ENCODE peak calls at places on chromosomes 16 and 17, in five cellular contexts. T is GM23338, A is HCT116, F is astrocyte, X is PC-3. V is an unnamed sample.

GRCh38 chr16:17556276-17557052 is 85.7 kb upstream of the XYLT1 start:
- DNase-seq in T (peak), A (peak), F (peak), X (peak), V (peak)

GRCh38 chr16:75919664-75920063 is 193.4 kb upstream of the CPHXL start:
- DNase-seq in T (no peak), A (no peak), F (no peak), X (no peak), V (no peak)

GRCh38 chr17:77909236-77909635 is 49.3 kb upstream of the TNRC6C start:
- DNase-seq in T (no peak), A (no peak), F (no peak), X (no peak), V (peak)

GRCh38 chr16:74682556-74682955 is 15.9 kb upstream of the RFWD3 start:
- DNase-seq in T (peak), A (no peak), F (no peak), X (no peak), V (no peak)

GRCh38 chr16:797120-797420 is 3.5 kb downstream of the GNG13 start:
- DNase-seq in T (peak), A (no peak), F (no peak), X (peak), V (no peak)

GRCh38 chr17:52213451-52213850 is 54.9 kb upstream of the CA10 start:
- DNase-seq in T (no peak), A (no peak), F (no peak), X (no peak), V (no peak)

GRCh38 chr17:82330322-82331239 is 3.0 kb downstream of the SECTM1 start:
- DNase-seq in T (no peak), A (no peak), F (peak), X (peak), V (no peak)

GRCh38 chr16:88672776-88673175 is 9.9 kb upstream of the MVD start:
- DNase-seq in T (peak), A (peak), F (no peak), X (no peak), V (peak)

GRCh38 chr16:7998789-7999453 is 591.4 kb downstream of the TMEM114 start:
- DNase-seq in T (no peak), A (no peak), F (no peak), X (no peak), V (no peak)

GRCh38 chr16:53159781-53160436 is 105.1 kb downstream of the CHD9 start:
- DNase-seq in T (peak), A (peak), F (peak), X (peak), V (peak)

GRCh38 chr17:40347319-40348135 is 17.0 kb downstream of the GJD3 start:
- DNase-seq in T (peak), A (no peak), F (no peak), X (no peak), V (no peak)

GRCh38 chr16:56547120-56547948 is 17.5 kb upstream of the MT4 start:
- DNase-seq in T (peak), A (no peak), F (peak), X (peak), V (peak)

GRCh38 chr16:66616592-66616991 is 12.1 kb downstream of the CMTM3 start:
- DNase-seq in T (no peak), A (no peak), F (peak), X (no peak), V (no peak)

GRCh38 chr16:87271256-87271655 is 45.9 kb downstream of the C16orf95 start:
- DNase-seq in T (no peak), A (no peak), F (no peak), X (no peak), V (no peak)

GRCh38 chr16:35154627-35155026 is 1695.2 kb downstream of the TP53TG3F start:
- DNase-seq in T (no peak), A (no peak), F (no peak), X (no peak), V (no peak)

GRCh38 chr17:59893617-59894100 is 738 bp downstream of the RPS6KB1 start:
- DNase-seq in T (peak), A (no peak), F (no peak), X (peak), V (peak)

GRCh38 chr16:67477960-67478554 is 2.9 kb downstream of the ATP6V0D1 start:
- DNase-seq in T (no peak), A (no peak), F (no peak), X (no peak), V (no peak)

GRCh38 chr16:85288869-85289660 is 176.8 kb upstream of the CIBAR2 start:
- DNase-seq in T (no peak), A (no peak), F (no peak), X (no peak), V (no peak)

GRCh38 chr17:4204190-4204589 is 59.6 kb downstream of the ANKFY1 start:
- DNase-seq in T (no peak), A (no peak), F (peak), X (no peak), V (no peak)

GRCh38 chr17:66357037-66357436 is 54.6 kb downstream of the PRKCA start:
- DNase-seq in T (no peak), A (no peak), F (no peak), X (peak), V (no peak)

GRCh38 chr17:31627960-31628359 is 231.1 kb downstream of the COPRS start:
- DNase-seq in T (no peak), A (no peak), F (peak), X (peak), V (no peak)

DNA sequence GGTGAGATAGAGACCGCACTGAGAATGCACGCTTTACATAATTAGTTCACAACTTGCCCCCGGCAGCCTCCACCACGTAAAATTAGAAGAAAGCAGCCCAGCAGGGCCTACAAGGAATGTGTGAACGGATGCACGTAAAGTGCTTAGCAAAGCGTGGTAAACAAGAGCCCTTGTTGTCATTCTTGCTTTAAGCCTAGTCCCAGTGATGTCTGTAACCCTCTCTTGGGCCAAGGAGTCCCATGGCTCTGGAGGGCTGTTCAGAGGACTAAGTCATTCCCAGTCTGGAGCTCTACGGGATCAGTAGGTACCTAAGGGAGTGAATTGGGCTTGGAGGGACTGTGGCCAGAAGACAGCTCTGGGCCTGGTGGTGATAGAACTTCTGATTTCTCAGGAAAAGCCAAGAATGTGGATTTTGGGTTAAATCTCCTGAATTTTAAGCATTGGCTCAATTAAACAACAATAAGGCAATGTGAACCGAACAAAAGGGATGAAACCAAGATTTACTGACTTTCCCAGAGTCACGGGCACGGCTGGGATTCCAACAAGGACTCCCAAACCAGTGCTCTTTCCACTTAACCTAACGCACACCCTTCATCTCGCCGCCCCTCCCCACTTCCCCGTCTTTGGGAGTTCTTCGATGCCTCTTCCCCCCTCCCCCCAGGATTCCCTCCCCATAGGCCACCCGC is 775 bp upstream of the CHP2 start:
- DNase-seq in T (peak), A (no peak), F (no peak), X (no peak), V (peak)
- H2AFZ ChIP-seq in T (peak), A (no peak), F (no peak), X (no peak), V (no peak)

GRCh38 chr16:50351116-50351515 is 17.7 kb downstream of the BRD7 start:
- DNase-seq in T (no peak), A (no peak), F (peak), X (no peak), V (no peak)
- TF ChIP-seq EZH2 in T (no peak), A (no peak), F (no peak), X (no peak), V (no peak)

DNA sequence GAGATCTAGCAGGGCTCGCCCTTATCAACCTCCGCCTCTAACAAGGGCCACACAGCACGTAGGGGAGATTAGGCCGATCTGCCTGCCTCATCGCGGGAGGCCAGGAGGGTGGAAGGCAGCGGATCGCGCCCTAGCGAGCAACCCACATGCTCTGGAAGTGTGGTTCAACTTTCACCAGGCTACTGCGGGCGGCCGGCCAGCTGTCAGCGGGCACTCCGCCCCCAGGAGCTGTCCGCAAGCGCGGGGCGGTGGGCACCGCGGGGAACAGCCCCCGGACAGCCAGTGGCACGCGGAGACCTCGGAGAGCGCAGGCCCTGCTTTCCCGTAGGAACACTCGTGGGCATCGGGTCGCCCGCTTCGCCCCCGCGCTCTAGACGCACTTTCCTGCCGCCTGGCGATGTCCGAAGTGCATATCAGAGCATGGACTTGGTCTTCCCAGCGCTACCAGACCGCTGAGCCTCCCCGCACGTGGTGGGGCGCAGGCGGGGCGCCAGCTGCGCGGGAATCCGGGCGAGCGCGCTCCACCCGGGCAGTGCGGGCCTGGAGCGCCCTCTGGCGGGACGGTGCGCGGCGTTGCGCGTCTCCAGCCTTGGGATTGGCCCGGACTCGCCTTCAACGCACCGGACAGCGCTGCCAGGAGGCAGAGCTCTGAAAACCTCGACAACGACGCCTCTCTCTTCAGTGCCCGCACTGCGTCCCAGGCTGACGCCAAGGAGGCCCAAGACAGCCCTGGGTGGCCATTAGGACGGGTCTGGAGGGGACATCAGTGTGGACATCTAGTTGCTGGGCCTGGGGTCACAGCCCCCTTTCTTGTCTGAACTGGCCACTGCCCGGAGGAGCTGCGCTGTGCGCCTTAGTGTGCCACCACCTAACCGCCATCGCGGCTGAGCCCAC is 3.6 kb upstream of the ZNHIT3 start:
- DNase-seq in T (peak), A (peak), F (peak), X (peak), V (peak)
- H3K4me3 ChIP-seq in T (peak), A (no peak), F (peak), X (peak), V (peak)

GRCh38 chr17:75753514-75754377 is 11.2 kb downstream of the GALK1 start:
- DNase-seq in T (peak), A (no peak), F (peak), X (no peak), V (peak)

GRCh38 chr17:75750661-75751423 is 14.2 kb downstream of the GALK1 start:
- DNase-seq in T (no peak), A (no peak), F (no peak), X (no peak), V (no peak)

GRCh38 chr17:75751676-75752404 is 13.2 kb downstream of the GALK1 start:
- DNase-seq in T (no peak), A (no peak), F (no peak), X (no peak), V (no peak)

GRCh38 chr17:75753193-75753513 is 11.8 kb downstream of the GALK1 start:
- DNase-seq in T (no peak), A (no peak), F (no peak), X (no peak), V (no peak)

DNA sequence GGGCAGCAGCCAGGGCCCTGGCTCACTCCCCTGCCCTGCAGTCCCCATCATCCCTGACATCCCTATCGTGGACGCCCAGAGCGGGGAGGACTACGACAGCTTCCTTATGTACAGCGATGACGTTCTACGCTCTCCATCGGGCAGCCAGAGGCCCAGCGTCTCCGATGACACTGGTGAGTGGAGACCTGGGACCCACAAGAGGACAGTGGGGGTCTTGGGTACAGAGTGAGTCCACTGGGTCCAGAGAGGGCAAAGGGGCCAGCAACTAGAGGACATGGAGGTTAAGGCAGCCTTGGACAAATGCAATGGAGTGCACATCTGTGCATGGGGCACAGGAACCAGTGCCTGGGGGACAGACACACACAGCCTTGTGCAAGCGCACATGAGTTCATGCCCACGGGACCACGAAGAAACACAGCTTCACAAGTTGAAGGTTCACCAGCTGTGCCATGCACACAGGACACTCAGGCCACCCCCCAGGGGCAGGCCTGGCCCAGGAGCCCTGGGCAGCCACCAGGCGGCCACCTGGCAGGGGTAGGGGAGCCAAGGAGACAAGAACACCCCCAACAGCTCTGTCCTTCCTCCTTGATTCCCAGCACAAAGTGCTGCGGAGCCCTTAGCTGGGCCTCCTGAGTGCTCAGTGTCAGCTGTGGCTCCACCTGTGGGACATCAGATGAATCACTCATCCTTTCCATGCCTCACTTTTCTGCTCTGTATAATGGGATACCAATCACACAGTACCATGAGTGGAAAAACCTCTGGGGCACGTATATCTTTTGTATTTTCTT is 12.4 kb downstream of the GALK1 start:
- DNase-seq in T (no peak), A (no peak), F (no peak), X (no peak), V (no peak)
- H2AFZ ChIP-seq in T (no peak), A (no peak), F (no peak), X (no peak), V (no peak)

DNA sequence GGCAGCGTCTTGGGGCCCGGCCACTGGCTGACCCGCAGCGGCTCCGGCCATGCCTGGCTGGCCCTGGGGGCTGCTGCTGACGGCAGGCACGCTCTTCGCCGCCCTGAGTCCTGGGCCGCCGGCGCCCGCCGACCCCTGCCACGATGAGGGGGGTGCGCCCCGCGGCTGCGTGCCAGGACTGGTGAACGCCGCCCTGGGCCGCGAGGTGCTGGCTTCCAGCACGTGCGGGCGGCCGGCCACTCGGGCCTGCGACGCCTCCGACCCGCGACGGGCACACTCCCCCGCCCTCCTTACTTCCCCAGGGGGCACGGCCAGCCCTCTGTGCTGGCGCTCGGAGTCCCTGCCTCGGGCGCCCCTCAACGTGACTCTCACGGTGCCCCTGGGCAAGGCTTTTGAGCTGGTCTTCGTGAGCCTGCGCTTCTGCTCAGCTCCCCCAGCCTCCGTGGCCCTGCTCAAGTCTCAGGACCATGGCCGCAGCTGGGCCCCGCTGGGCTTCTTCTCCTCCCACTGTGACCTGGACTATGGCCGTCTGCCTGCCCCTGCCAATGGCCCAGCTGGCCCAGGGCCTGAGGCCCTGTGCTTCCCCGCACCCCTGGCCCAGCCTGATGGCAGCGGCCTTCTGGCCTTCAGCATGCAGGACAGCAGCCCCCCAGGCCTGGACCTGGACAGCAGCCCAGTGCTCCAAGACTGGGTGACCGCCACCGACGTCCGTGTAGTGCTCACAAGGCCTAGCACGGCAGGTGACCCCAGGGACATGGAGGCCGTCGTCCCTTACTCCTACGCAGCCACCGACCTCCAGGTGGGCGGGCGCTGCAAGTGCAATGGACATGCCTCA is 773 bp downstream of the NTN3 start:
- DNase-seq in T (peak), A (no peak), F (no peak), X (no peak), V (peak)
- TF ChIP-seq EZH2 in T (no peak), A (no peak), F (no peak), X (no peak), V (no peak)

DNA sequence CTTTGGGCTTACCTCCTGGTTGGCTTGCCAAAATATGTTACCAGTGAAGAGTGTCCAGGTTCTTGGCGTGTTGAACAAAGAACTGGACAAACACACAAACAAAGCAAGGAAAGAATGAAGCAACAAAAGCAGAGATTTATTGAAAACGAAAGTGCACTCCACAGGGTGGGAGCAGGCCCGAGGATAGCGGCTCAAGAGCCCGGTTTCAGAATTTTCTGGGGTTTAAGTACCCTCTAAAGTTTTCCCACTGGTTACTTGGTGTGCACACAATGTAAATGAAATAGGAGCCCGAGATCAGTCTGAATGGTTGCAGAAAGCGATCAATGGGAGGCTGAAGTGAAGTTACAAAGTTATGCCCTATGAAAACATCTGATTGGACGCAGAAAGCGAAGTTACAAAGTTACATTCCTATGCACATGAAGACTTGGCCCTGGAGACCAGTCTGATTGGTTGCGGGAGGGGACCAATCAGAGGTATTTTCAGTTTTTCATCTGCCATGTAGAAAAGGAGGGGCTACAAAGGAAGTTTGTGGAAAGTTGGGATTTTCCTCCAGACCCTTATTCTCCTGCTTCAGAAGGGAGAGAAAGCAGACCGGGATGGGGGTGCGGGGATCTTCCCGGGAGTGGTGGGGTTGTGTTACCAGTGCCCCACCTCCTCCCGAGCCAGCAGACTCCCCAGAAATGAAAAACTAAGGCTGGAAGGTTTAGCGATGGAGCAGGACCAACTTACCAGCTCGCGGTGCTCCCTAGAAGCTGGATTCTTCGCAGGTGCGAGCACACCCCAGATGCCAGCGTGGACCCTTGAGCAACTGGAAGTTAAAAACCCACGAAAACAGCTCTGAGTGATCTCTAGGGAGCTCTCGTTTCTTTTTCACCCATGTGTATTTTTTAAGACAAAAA is at the start of gene SLFN12:
- DNase-seq in T (peak), A (no peak), F (peak), X (no peak), V (peak)
- H3K4me3 ChIP-seq in T (peak), A (no peak), F (peak), X (no peak), V (peak)

DNA sequence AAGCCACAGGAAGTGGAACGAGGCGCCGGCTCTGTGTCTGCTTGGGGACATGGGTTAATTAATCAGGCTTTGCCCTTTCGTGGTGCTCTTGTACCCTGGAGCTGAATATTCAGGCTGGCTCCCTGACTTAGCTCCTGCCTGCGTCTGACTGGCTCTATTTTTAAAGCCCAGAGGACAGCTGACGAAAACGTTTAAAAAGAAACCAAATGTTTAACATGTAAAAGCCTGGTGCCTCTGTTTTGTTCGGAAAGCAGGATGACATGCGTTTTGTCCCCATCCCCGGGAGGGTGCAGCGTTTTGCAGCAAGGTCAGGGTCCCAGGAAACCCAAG is 61.1 kb downstream of the NT5M start:
- DNase-seq in T (no peak), A (no peak), F (no peak), X (no peak), V (peak)
- H2AFZ ChIP-seq in T (peak), A (no peak), F (no peak), X (no peak), V (no peak)